ENCODE peak calls at places on chromosomes 2 and 18, in seven cellular contexts. Q, Y, Z, W, L, E and C are unnamed samples.

GRCh38 chr2:43131051-43131889 is 95.1 kb downstream of the ZFP36L2 start:
- DNase-seq in Q (peak), Y (peak), Z (peak), W (peak), L (no peak), E (peak), C (peak)

GRCh38 chr18:36186461-36187137 is 698 bp upstream of the MOCOS start:
- DNase-seq in Q (no peak), Y (no peak), Z (peak), W (peak), L (peak), E (no peak), C (peak)

GRCh38 chr2:151851761-151852160 is 23.5 kb upstream of the ARL5A start:
- DNase-seq in Q (no peak), Y (no peak), Z (no peak), W (peak), L (no peak), E (no peak), C (no peak)

GRCh38 chr2:62077239-62077638 is 118.7 kb upstream of the B3GNT2 start:
- DNase-seq in Q (no peak), Y (no peak), Z (no peak), W (no peak), L (no peak), E (no peak), C (no peak)

GRCh38 chr2:3639653-3640052 is 18.3 kb upstream of the ALLC start:
- DNase-seq in Q (no peak), Y (no peak), Z (no peak), W (no peak), L (no peak), E (no peak), C (no peak)

GRCh38 chr2:53504507-53504906 is 263.1 kb upstream of the CHAC2 start:
- DNase-seq in Q (no peak), Y (no peak), Z (no peak), W (no peak), L (no peak), E (no peak), C (no peak)

GRCh38 chr18:9918016-9918680 is 4.3 kb downstream of the VAPA start:
- DNase-seq in Q (no peak), Y (no peak), Z (no peak), W (no peak), L (no peak), E (no peak), C (no peak)

GRCh38 chr2:63819765-63820717 is 21.7 kb upstream of the UGP2 start:
- DNase-seq in Q (no peak), Y (no peak), Z (no peak), W (no peak), L (peak), E (no peak), C (peak)

GRCh38 chr2:235500761-235501662 is 7.2 kb downstream of the AGAP1 start:
- DNase-seq in Q (no peak), Y (no peak), Z (no peak), W (no peak), L (no peak), E (no peak), C (no peak)

GRCh38 chr2:202185156-202185555 is 53.2 kb downstream of the SUMO1 start:
- DNase-seq in Q (no peak), Y (no peak), Z (no peak), W (no peak), L (no peak), E (no peak), C (no peak)

GRCh38 chr2:3793233-3793632 is 89.9 kb downstream of the DCDC2C start:
- DNase-seq in Q (no peak), Y (no peak), Z (no peak), W (no peak), L (no peak), E (no peak), C (no peak)

GRCh38 chr2:48852938-48853337 is 97.4 kb upstream of the LHCGR start:
- DNase-seq in Q (peak), Y (no peak), Z (no peak), W (no peak), L (no peak), E (no peak), C (no peak)

GRCh38 chr2:230418341-230419016 is 2.5 kb downstream of the SP100 start:
- DNase-seq in Q (no peak), Y (no peak), Z (no peak), W (no peak), L (no peak), E (no peak), C (no peak)

GRCh38 chr2:53952519-53952918 is 18.3 kb downstream of the PSME4 start:
- DNase-seq in Q (no peak), Y (no peak), Z (no peak), W (no peak), L (no peak), E (no peak), C (no peak)

GRCh38 chr18:14093526-14093925 is 38.7 kb downstream of the ZNF519 start:
- DNase-seq in Q (no peak), Y (no peak), Z (no peak), W (no peak), L (no peak), E (no peak), C (no peak)

GRCh38 chr18:666177-666576 is 8.7 kb downstream of the TYMS start:
- DNase-seq in Q (no peak), Y (no peak), Z (no peak), W (no peak), L (no peak), E (no peak), C (no peak)

GRCh38 chr2:207161724-207162123 is 4.0 kb downstream of the KLF7 start:
- DNase-seq in Q (no peak), Y (no peak), Z (no peak), W (no peak), L (no peak), E (no peak), C (no peak)

GRCh38 chr2:164816900-164817299 is 24.7 kb downstream of the COBLL1 start:
- DNase-seq in Q (no peak), Y (no peak), Z (no peak), W (no peak), L (no peak), E (no peak), C (no peak)

GRCh38 chr2:64263315-64263714 is 119.1 kb upstream of the PELI1 start:
- DNase-seq in Q (peak), Y (no peak), Z (no peak), W (no peak), L (no peak), E (no peak), C (no peak)

GRCh38 chr2:215765729-215766360 is 247.5 kb downstream of the MREG start:
- DNase-seq in Q (no peak), Y (no peak), Z (no peak), W (no peak), L (no peak), E (no peak), C (no peak)

GRCh38 chr18:40925071-40925541 is 1029.9 kb upstream of the PIK3C3 start:
- DNase-seq in Q (no peak), Y (no peak), Z (no peak), W (no peak), L (no peak), E (no peak), C (no peak)

GRCh38 chr18:80223581-80224148 is 23.6 kb downstream of the PARD6G start:
- DNase-seq in Q (no peak), Y (no peak), Z (no peak), W (no peak), L (no peak), E (no peak), C (no peak)

GRCh38 chr2:134029478-134029877 is 224.4 kb upstream of the MGAT5 start:
- DNase-seq in Q (no peak), Y (no peak), Z (no peak), W (no peak), L (no peak), E (no peak), C (no peak)

GRCh38 chr18:9741821-9742541 is 33.9 kb downstream of the RAB31 start:
- DNase-seq in Q (no peak), Y (no peak), Z (peak), W (no peak), L (no peak), E (no peak), C (no peak)

GRCh38 chr2:234676859-234677450 is 180.1 kb upstream of the ARL4C start:
- DNase-seq in Q (no peak), Y (no peak), Z (no peak), W (no peak), L (no peak), E (no peak), C (no peak)

GRCh38 chr18:55781481-55781957 is 193.5 kb upstream of the TCF4 start:
- DNase-seq in Q (no peak), Y (peak), Z (peak), W (peak), L (peak), E (no peak), C (no peak)

GRCh38 chr2:197255550-197255949 is 55.0 kb downstream of the ANKRD44 start:
- DNase-seq in Q (no peak), Y (no peak), Z (peak), W (peak), L (peak), E (no peak), C (peak)

GRCh38 chr2:165825041-165825440 is 31.0 kb upstream of the GALNT3 start:
- DNase-seq in Q (no peak), Y (no peak), Z (no peak), W (peak), L (peak), E (no peak), C (no peak)

GRCh38 chr18:27713037-27713726 is 463.7 kb downstream of the CDH2 start:
- DNase-seq in Q (no peak), Y (no peak), Z (no peak), W (no peak), L (no peak), E (no peak), C (no peak)

GRCh38 chr2:68548396-68548795 is 81.0 kb downstream of the APLF start:
- DNase-seq in Q (no peak), Y (no peak), Z (no peak), W (no peak), L (no peak), E (no peak), C (no peak)

GRCh38 chr2:228840113-228840742 is 430.9 kb downstream of the PID1 start:
- DNase-seq in Q (no peak), Y (no peak), Z (no peak), W (no peak), L (no peak), E (no peak), C (no peak)

GRCh38 chr2:69138247-69138754 is 125.3 kb downstream of the ANTXR1 start:
- DNase-seq in Q (peak), Y (no peak), Z (no peak), W (no peak), L (no peak), E (no peak), C (no peak)

GRCh38 chr2:180015951-180016709 is 9.0 kb upstream of the CWC22 start:
- DNase-seq in Q (peak), Y (no peak), Z (no peak), W (no peak), L (no peak), E (no peak), C (no peak)

GRCh38 chr2:144944506-144945230 is 424.7 kb upstream of the ZEB2 start:
- DNase-seq in Q (no peak), Y (no peak), Z (no peak), W (no peak), L (no peak), E (no peak), C (no peak)

GRCh38 chr2:188695953-188696352 is 278.2 kb upstream of the COL3A1 start:
- DNase-seq in Q (peak), Y (no peak), Z (no peak), W (no peak), L (no peak), E (no peak), C (no peak)

GRCh38 chr2:74593826-74594467 is 39.4 kb downstream of the DOK1 start:
- DNase-seq in Q (no peak), Y (no peak), Z (no peak), W (no peak), L (no peak), E (no peak), C (no peak)

GRCh38 chr2:172372436-172372835 is 55.0 kb upstream of the ITGA6 start:
- DNase-seq in Q (no peak), Y (no peak), Z (no peak), W (no peak), L (no peak), E (no peak), C (no peak)

GRCh38 chr2:143226714-143227541 is 97.7 kb downstream of the ARHGAP15 start:
- DNase-seq in Q (no peak), Y (no peak), Z (no peak), W (no peak), L (no peak), E (no peak), C (no peak)

GRCh38 chr18:47247036-47247832 is 4.2 kb downstream of the SKOR2 start:
- DNase-seq in Q (no peak), Y (no peak), Z (peak), W (no peak), L (no peak), E (no peak), C (no peak)
- TF ChIP-seq CTCF in Q (peak), Y (no peak), Z (peak), W (no peak), L (no peak), E (no peak), C (peak)

GRCh38 chr2:9473308-9473984 is 905 bp upstream of the IAH1 start:
- DNase-seq in Q (no peak), Y (no peak), Z (no peak), W (peak), L (no peak), E (no peak), C (no peak)
- TF ChIP-seq CTCF in Q (no peak), Y (no peak), Z (no peak), W (peak), L (no peak), E (no peak), C (peak)

DNA sequence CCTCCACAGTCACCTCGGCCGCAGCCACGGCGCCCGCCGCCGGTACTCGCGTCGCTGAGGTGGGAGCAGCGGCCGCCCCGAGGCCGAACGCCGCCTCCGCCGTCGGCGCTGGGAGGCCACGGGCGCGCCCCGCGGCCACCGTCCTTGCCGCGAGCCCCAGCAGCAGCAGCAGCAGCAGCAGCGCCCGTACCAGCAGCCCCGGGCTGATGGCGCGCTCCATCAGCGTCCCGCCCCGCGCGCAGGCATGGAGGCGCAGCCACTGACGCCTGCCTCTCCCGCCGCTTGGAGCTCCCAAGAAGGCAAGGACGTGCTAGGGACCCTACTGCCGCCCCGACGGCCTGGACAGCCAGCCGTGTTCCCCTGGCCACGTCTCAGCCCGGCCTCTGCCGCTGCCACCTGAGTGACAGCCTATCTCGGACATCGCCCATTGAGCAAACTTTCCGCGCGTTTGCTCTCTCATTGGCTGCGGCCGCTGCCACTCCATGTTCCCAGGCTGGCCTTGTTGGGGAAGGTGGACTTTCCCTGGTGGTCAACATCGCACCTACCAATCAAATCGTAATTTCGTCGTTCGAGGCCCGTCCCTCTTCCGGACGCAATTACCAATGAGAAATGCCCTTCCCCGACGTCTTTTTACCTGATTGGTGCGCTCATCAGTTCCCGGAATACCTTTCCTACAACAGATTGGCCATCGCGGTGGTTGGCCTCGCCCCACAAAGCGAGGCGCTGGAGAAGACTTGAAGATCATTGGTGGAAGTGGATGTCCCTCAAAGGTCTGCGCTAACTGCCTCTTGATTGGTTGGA is at the start of gene EIF2AK3:
- DNase-seq in Q (peak), Y (peak), Z (peak), W (peak), L (peak), E (peak), C (peak)
- TF ChIP-seq CTCF in Q (no peak), Y (peak), Z (peak), W (no peak), L (peak), E (no peak), C (peak)

GRCh38 chr2:150599889-150600288 is 112.4 kb upstream of the RND3 start:
- DNase-seq in Q (no peak), Y (no peak), Z (no peak), W (no peak), L (no peak), E (no peak), C (no peak)
- TF ChIP-seq CTCF in Q (no peak), Y (no peak), Z (peak), W (no peak), L (no peak), E (no peak), C (no peak)

DNA sequence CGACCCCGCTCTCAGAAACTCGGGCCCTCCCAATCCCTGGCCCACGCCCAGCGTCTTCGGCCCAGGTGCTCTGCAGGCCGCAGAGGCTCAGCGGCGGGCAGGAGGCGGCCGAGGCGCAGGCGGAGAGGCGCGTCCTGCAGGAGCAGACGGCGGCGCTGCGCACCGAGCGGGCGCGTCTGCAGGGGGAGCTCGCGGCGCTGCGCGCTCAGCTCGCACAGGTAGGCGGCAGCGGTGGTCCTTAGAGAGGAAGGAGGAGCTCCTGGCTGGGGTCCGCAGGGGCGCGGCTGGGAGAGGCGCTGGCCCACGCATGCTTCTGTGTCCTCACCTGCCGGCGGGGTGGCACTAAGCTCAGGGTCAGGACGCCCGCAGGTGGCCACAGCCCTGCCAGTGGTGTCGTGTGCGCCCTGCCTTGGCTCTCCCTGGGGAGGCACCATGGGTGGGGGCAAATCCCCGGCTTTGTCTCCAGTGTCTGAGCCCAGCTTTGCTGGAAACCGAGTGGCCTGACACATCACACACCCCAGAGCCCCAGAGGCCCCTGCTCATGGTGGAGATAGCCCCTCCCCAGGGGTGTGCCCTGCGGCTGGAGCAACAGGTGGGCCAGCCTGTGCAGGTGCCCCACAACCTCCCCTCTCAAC is 14.9 kb upstream of the SNED1 start:
- DNase-seq in Q (no peak), Y (no peak), Z (peak), W (peak), L (peak), E (no peak), C (peak)
- TF ChIP-seq CTCF in Q (peak), Y (peak), Z (peak), W (peak), L (peak), E (peak), C (peak)